ENCODE peak calls at places on chromosomes 6 and 20, in six cellular contexts. O is uterus, Y is lower leg skin, Z is ovary, A is adrenal gland, P is Peyer's patch. W is an unnamed sample.
A peak's percentile ranks its signal among the peaks of the same experiment; 100 is the strongest.

GRCh38 chr6:163288915-163289314 is 125.6 kb upstream of the QKI start:
- DNase-seq in O (no peak), P (no peak), Z (no peak), Y (no peak), A (no peak), W (no peak)

GRCh38 chr20:40160151-40160550 is 528.9 kb downstream of the MAFB start:
- DNase-seq in Z (peak; percentile 20), A (peak; percentile 34), O (peak; percentile 26), P (no peak), Y (no peak), W (no peak)

GRCh38 chr6:127162808-127163207 is 44.3 kb downstream of the RSPO3 start:
- DNase-seq in O (no peak), P (no peak), A (no peak), Y (no peak), Z (no peak), W (no peak)

GRCh38 chr6:167576050-167576741 is 250.5 kb upstream of the AFDN start:
- DNase-seq in Z (no peak), O (no peak), A (peak; percentile 11), Y (peak; percentile 67), P (peak; percentile 35), W (peak; percentile 84)

GRCh38 chr6:104639671-104640070 is 220.0 kb downstream of the HACE1 start:
- DNase-seq in O (no peak), P (no peak), Y (no peak), Z (no peak), A (no peak), W (no peak)

GRCh38 chr20:35474504-35474903 is 19.1 kb downstream of the CEP250 start:
- DNase-seq in Y (no peak), A (no peak), P (no peak), O (no peak), Z (no peak), W (no peak)

GRCh38 chr20:41387433-41387832 is 20.8 kb upstream of the EMILIN3 start:
- DNase-seq in P (no peak), O (no peak), A (no peak), Z (no peak), Y (no peak), W (no peak)

GRCh38 chr6:71127374-71127773 is 161.2 kb upstream of the OGFRL1 start:
- DNase-seq in P (no peak), Y (no peak), A (no peak), O (no peak), Z (no peak), W (no peak)

GRCh38 chr6:27766405-27766804 is 145.8 kb downstream of the OR2B2 start:
- DNase-seq in Y (no peak), Z (no peak), A (no peak), O (no peak), P (no peak), W (no peak)

GRCh38 chr6:150008588-150008987 is 16.7 kb downstream of the RAET1L start:
- DNase-seq in O (no peak), P (no peak), A (no peak), Y (peak; percentile 86), Z (peak; percentile 6), W (peak; percentile 94)

GRCh38 chr20:52268184-52268583 is 76.6 kb upstream of the ZFP64 start:
- DNase-seq in P (no peak), Y (no peak), Z (no peak), O (no peak), A (no peak), W (no peak)

GRCh38 chr20:25016471-25016870 is 23.9 kb upstream of the APMAP start:
- DNase-seq in Z (no peak), O (no peak), P (peak; percentile 12), Y (peak; percentile 85), A (peak; percentile 3), W (no peak)

GRCh38 chr6:96939019-96939805 is 14.7 kb downstream of the KLHL32 start:
- DNase-seq in A (peak; percentile 51), O (no peak), Y (no peak), P (no peak), Z (no peak), W (no peak)

GRCh38 chr20:63846128-63846771 is 15.0 kb upstream of the ABHD16B start:
- DNase-seq in P (no peak), A (peak; percentile 88), Y (no peak), O (peak; percentile 78), Z (peak; percentile 79), W (no peak)

GRCh38 chr6:74626288-74626687 is 579.6 kb downstream of the COL12A1 start:
- DNase-seq in P (no peak), O (no peak), Z (no peak), Y (no peak), A (no peak), W (no peak)

GRCh38 chr6:79762370-79762769 is 131.2 kb downstream of the SH3BGRL2 start:
- DNase-seq in P (no peak), Y (no peak), O (no peak), A (no peak), Z (no peak), W (no peak)

GRCh38 chr6:16334671-16335070 is 96.3 kb downstream of the GMPR start:
- DNase-seq in Y (peak; percentile 95), O (peak; percentile 78), Z (peak; percentile 83), A (peak; percentile 92), P (no peak), W (peak; percentile 96)

GRCh38 chr6:150072201-150072600 is 3.3 kb upstream of the ULBP3 start:
- DNase-seq in Z (no peak), P (peak; percentile 92), O (no peak), A (peak; percentile 88), Y (peak; percentile 91), W (no peak)

GRCh38 chr6:147322299-147323162 is 118.3 kb downstream of the STXBP5 start:
- DNase-seq in A (no peak), Y (no peak), P (no peak), O (no peak), Z (no peak), W (no peak)

GRCh38 chr20:23235173-23236027 is 115.2 kb upstream of the NXT1 start:
- DNase-seq in Y (no peak), Z (peak; percentile 80), A (peak; percentile 53), O (peak; percentile 38), P (no peak), W (no peak)

GRCh38 chr6:158415666-158416065 is 103.4 kb downstream of the TULP4 start:
- DNase-seq in A (no peak), O (no peak), P (no peak), Z (no peak), Y (no peak), W (no peak)

GRCh38 chr6:147194652-147195403 is 9.4 kb upstream of the STXBP5 start:
- DNase-seq in O (no peak), Y (no peak), Z (no peak), P (no peak), A (no peak), W (no peak)

GRCh38 chr20:54172856-54173652 is 732 bp downstream of the CYP24A1 start:
- DNase-seq in A (no peak), Z (no peak), P (no peak), O (no peak), Y (no peak), W (no peak)

GRCh38 chr20:51985013-51985415 is 182.7 kb upstream of the SALL4 start:
- DNase-seq in O (no peak), Z (no peak), P (no peak), Y (no peak), A (peak; percentile 24), W (no peak)

GRCh38 chr20:62980970-62981369 is 25.8 kb downstream of the BHLHE23 start:
- DNase-seq in P (no peak), A (no peak), O (no peak), Y (no peak), Z (no peak), W (no peak)

DNA sequence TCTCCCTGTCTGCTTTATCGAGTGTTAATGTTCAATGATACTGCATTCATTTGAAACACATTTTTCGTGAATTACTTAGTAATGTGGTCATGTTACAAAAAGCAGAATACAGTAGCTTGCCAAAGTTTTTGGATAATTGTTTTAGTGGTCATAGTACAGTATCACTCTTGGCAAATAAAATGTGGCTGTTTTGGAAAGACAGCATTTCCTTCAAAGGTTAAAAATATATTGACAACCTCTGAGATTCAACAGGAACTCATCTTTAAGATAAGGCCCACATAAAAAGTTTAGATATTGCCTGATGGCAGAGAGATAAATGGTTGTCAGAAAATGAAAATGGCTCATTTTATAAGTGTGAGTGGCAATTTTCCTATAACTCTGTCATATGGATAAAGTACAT is 297.7 kb upstream of the MAN1A1 start:
- DNase-seq in P (no peak), Z (no peak), O (no peak), Y (no peak), A (no peak), W (no peak)
- H3K4me3 ChIP-seq in P (no peak overlapping the region), Z (no peak overlapping the region), O (no peak overlapping the region), Y (no peak overlapping the region), A (no peak overlapping the region), W (no peak overlapping the region)

DNA sequence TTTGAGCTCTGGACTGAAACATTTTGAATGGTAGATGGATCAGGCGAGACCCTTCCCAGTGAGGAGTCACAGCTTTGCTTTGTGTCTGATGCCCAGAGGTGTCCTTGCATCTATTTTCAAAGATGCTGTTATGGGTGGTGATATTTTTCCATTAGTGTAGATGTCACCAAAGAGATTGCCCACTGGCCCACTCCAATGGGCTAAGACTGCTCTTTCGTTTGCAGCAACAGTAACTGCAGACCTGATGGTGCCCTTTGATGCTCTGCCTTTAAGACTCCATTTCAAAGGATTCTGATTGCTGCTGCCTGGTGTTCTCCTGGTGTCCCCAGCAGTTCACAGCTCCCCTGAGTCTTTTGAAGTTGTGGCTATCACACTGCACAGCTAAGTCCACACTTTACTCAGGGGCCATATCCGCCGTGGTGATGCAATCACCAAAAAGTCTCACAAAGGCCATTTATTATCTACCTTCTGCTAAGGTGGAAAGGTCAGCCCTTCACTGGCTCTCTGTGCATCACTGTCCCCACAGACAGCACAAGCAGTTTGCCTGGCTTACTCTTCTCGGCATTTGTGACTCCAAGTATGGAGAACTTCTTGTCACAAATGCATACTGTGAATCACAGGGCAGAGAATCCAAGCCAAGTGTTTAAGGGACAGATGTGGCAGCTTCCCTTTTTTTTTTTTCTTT is 56.4 kb downstream of the NOX3 start:
- DNase-seq in A (no peak), O (no peak), Y (no peak), P (no peak), Z (no peak), W (no peak)
- TF ChIP-seq POLR2A in A (no peak), O (no peak), Y (no peak), P (no peak), Z (no peak), W (no peak)

DNA sequence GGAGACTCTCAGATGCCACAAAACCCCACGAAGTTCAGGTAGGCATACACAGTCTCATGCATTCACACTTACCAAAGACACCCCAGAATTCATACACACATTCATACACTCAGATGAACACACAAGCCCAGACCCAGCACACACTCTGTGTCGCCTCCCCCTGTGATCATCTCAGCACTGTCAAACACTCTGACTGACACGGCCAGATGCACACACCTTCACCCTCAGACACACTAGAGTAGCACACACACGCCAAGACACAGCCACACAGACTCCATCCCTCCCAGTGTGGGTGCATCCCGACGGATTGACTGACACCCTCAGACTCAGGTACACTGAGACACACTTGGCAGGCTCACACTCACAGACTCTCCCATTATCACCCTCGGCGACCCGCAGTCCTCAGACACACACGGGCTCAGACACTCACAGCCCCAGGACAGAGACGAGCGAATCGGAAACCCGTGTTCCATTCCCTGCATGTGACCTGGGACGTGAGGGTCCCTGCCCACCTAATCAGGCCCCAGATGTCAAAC is 872 bp upstream of the RIMS4 start:
- DNase-seq in P (no peak), Y (peak; percentile 60), Z (no peak), O (no peak), A (no peak), W (no peak)
- H3K4me3 ChIP-seq in P (no peak overlapping the region), Y (no peak overlapping the region), Z (no peak overlapping the region), O (no peak overlapping the region), A (no peak overlapping the region), W (no peak overlapping the region)

GRCh38 chr6:7119272-7119801 is 11.6 kb downstream of the RREB1 start:
- DNase-seq in P (no peak), O (no peak), Y (no peak), A (no peak), Z (no peak), W (no peak)
- TF ChIP-seq POLR2A in P (no peak), O (no peak), Y (no peak), A (no peak), Z (no peak), W (no peak)